ENCODE peak calls at places on chromosomes 2 and 18, in eight cellular contexts. I is hepatocyte; A is fibroblast of the aortic adventitia; V is EL; S is iPS DF 6.9; T is activated CD8-positive, alpha-beta memory T cell treated with anti-CD3 and anti-CD28 coated beads for 24 hours; Q is activated T-cell treated with anti-CD3 and anti-CD28 coated beads for 24 hours; W is brain microvascular endothelial cell. J is an unnamed sample.
A peak's percentile ranks its signal among the peaks of the same experiment; 100 is the strongest.

GRCh38 chr2:86011449-86011941 is 94.2 kb downstream of the POLR1A start:
- DNase-seq in T (no peak), W (no peak), Q (no peak), A (no peak), S (no peak), V (peak; percentile 22), I (peak; percentile 63), J (no peak)

GRCh38 chr2:187994464-187995331 is 297.0 kb upstream of the GULP1 start:
- DNase-seq in S (no peak), V (peak; percentile 48), A (peak; percentile 7), W (peak; percentile 32), I (peak; percentile 33), T (no peak), Q (no peak), J (peak; percentile 10)

GRCh38 chr2:117958186-117958585 is 55.7 kb downstream of the CCDC93 start:
- DNase-seq in A (peak; percentile 70), I (peak; percentile 43), V (peak; percentile 76), T (no peak), Q (no peak), S (no peak), W (peak; percentile 73), J (peak; percentile 88)

GRCh38 chr2:119108186-119108585 is 50.4 kb downstream of the C1QL2 start:
- DNase-seq in Q (no peak), I (no peak), W (no peak), T (no peak), V (no peak), S (no peak), A (no peak), J (no peak)

GRCh38 chr2:182324665-182325064 is 102.2 kb downstream of the PDE1A start:
- DNase-seq in V (peak; percentile 22), S (no peak), I (no peak), Q (no peak), A (peak; percentile 32), W (no peak), T (no peak), J (peak; percentile 68)

GRCh38 chr2:68110102-68110501 is 47.3 kb upstream of the C1D start:
- DNase-seq in V (no peak), T (no peak), A (no peak), I (no peak), Q (no peak), S (no peak), W (no peak), J (no peak)

GRCh38 chr2:81984969-81985637 is 1680.6 kb upstream of the LRRTM1 start:
- DNase-seq in Q (no peak), T (no peak), V (no peak), A (no peak), I (no peak), S (no peak), W (no peak), J (no peak)

GRCh38 chr2:152884088-152884487 is 165.7 kb downstream of the ARL6IP6 start:
- DNase-seq in V (no peak), T (no peak), S (no peak), W (no peak), A (no peak), Q (no peak), I (no peak), J (no peak)

GRCh38 chr18:26656401-26656943 is 108.1 kb upstream of the KCTD1 start:
- DNase-seq in T (no peak), W (no peak), A (no peak), S (no peak), V (no peak), Q (no peak), I (no peak), J (no peak)

GRCh38 chr2:131146255-131146654 is 41.1 kb downstream of the PLEKHB2 start:
- DNase-seq in W (no peak), Q (no peak), T (no peak), V (no peak), A (no peak), S (no peak), I (no peak), J (no peak)

GRCh38 chr2:12867888-12868287 is 151.2 kb downstream of the TRIB2 start:
- DNase-seq in T (no peak), W (no peak), S (no peak), Q (no peak), I (no peak), A (no peak), V (no peak), J (no peak)

GRCh38 chr2:69933839-69934613 is 19.1 kb downstream of the MXD1 start:
- DNase-seq in T (no peak), A (peak; percentile 95), V (peak; percentile 83), W (peak; percentile 92), I (peak; percentile 78), S (no peak), Q (no peak), J (peak; percentile 90)

GRCh38 chr2:128384956-128385355 is 66.3 kb upstream of the HS6ST1 start:
- DNase-seq in Q (no peak), W (no peak), V (no peak), I (no peak), A (no peak), S (no peak), T (no peak), J (no peak)

GRCh38 chr2:155766342-155767115 is 566.0 kb downstream of the NR4A2 start:
- DNase-seq in A (no peak), T (no peak), W (no peak), I (no peak), Q (no peak), V (no peak), S (no peak), J (no peak)

GRCh38 chr2:12637754-12638153 is 79.0 kb upstream of the TRIB2 start:
- DNase-seq in T (no peak), V (peak; percentile 30), Q (no peak), W (peak; percentile 7), A (peak; percentile 8), I (no peak), S (no peak), J (no peak)

GRCh38 chr2:29192526-29192925 is 77.3 kb downstream of the CLIP4 start:
- DNase-seq in Q (no peak), W (no peak), S (no peak), V (peak; percentile 75), I (no peak), A (no peak), T (no peak), J (peak; percentile 33)

GRCh38 chr18:52936931-52937330 is 596.9 kb downstream of the DCC start:
- DNase-seq in T (no peak), W (no peak), A (no peak), S (no peak), V (no peak), Q (no peak), I (no peak), J (no peak)

GRCh38 chr2:890791-891190 is 59.9 kb upstream of the SNTG2 start:
- DNase-seq in Q (no peak), S (no peak), T (peak; percentile 41), A (peak; percentile 4), I (no peak), W (no peak), V (peak; percentile 74), J (no peak)

GRCh38 chr2:79393806-79394484 is 118.9 kb upstream of the CTNNA2 start:
- DNase-seq in T (no peak), V (no peak), I (peak; percentile 33), A (no peak), W (no peak), Q (no peak), S (no peak), J (no peak)

GRCh38 chr2:217851191-217852020 is 151.4 kb downstream of the TNS1 start:
- DNase-seq in S (no peak), T (no peak), W (peak; percentile 18), V (peak; percentile 64), I (no peak), Q (no peak), A (peak; percentile 60), J (peak; percentile 59)

GRCh38 chr2:31901900-31902299 is 108.9 kb downstream of the MEMO1 start:
- DNase-seq in A (no peak), S (no peak), T (no peak), V (no peak), Q (no peak), W (no peak), I (no peak), J (no peak)

GRCh38 chr2:60519259-60519863 is 34.1 kb downstream of the BCL11A start:
- DNase-seq in Q (no peak), W (peak; percentile 67), I (no peak), T (no peak), S (no peak), A (no peak), V (peak; percentile 45), J (peak; percentile 16)

GRCh38 chr2:207166349-207167128 is 791 bp upstream of the KLF7 start:
- DNase-seq in T (peak; percentile 87), V (peak; percentile 82), W (peak; percentile 77), Q (peak; percentile 48), A (peak; percentile 83), S (no peak), I (peak; percentile 88), J (peak; percentile 93)

GRCh38 chr2:72037322-72037721 is 110.3 kb downstream of the CYP26B1 start:
- DNase-seq in V (peak; percentile 13), T (no peak), Q (no peak), W (no peak), A (no peak), I (no peak), S (no peak), J (no peak)

GRCh38 chr2:54952978-54953456 is 97.2 kb downstream of the RTN4 start:
- DNase-seq in T (no peak), Q (no peak), A (no peak), I (no peak), W (no peak), S (no peak), V (peak; percentile 70), J (no peak)